ENCODE peak calls at places on chromosome 6, in nine cellular contexts. P is HEK293T; Y is brain microvascular endothelial cell; Z is endothelial cell; I is stimulated activated CD4-positive, alpha-beta T cell treated with anti-CD3 and anti-CD28 coated beads, TNF-alpha, amount 100 ng/mL, for 24 hours; H is A549; N is GM10248; W is heart left ventricle; A is CD8-positive, alpha-beta memory T cell. O is an unnamed sample.

GRCh38 chr6:156767603-156768467 is 9.3 kb upstream of the ARID1B start:
- DNase-seq in P (no peak), Y (no peak), A (no peak), W (no peak), N (peak), I (no peak), H (no peak), Z (no peak), O (no peak)

GRCh38 chr6:130406935-130407532 is 41.2 kb downstream of the TMEM200A start:
- DNase-seq in N (no peak), P (no peak), Z (no peak), I (no peak), H (no peak), W (no peak), A (no peak), Y (no peak), O (no peak)

GRCh38 chr6:113047148-113047547 is 700.0 kb downstream of the RFPL4B start:
- DNase-seq in I (no peak), P (no peak), Y (no peak), A (no peak), W (no peak), Z (no peak), H (peak), N (no peak), O (no peak)

GRCh38 chr6:79071547-79071946 is 6.5 kb downstream of the PHIP start:
- DNase-seq in N (no peak), W (no peak), P (no peak), Z (no peak), H (no peak), A (no peak), I (no peak), Y (no peak), O (no peak)

GRCh38 chr6:72151742-72152141 is 265.4 kb downstream of the RIMS1 start:
- DNase-seq in H (no peak), Y (no peak), I (no peak), A (no peak), N (no peak), W (no peak), P (no peak), Z (no peak), O (no peak)

GRCh38 chr6:41247882-41248707 is 19.9 kb downstream of the TREML4 start:
- DNase-seq in A (no peak), N (no peak), Z (no peak), P (no peak), Y (no peak), I (no peak), H (no peak), W (no peak), O (no peak)

GRCh38 chr6:26390504-26390903 is 7.6 kb downstream of the BTN2A2 start:
- DNase-seq in I (no peak), A (no peak), H (no peak), N (no peak), Y (no peak), W (no peak), Z (no peak), P (no peak), O (no peak)

GRCh38 chr6:39430968-39431523 is 108.5 kb upstream of the KCNK16 start:
- DNase-seq in I (peak), N (no peak), H (no peak), P (no peak), Z (no peak), Y (no peak), W (peak), A (no peak), O (no peak)

GRCh38 chr6:141587482-141588266 is 545.1 kb upstream of the GJE1 start:
- DNase-seq in Z (no peak), N (no peak), I (no peak), P (no peak), W (no peak), Y (peak), H (no peak), A (no peak), O (no peak)

GRCh38 chr6:111282564-111282963 is 195.3 kb downstream of the SLC16A10 start:
- DNase-seq in P (no peak), Z (no peak), H (no peak), N (no peak), W (no peak), Y (no peak), I (no peak), A (no peak), O (no peak)

GRCh38 chr6:1027795-1028569 is 283.9 kb upstream of the FOXQ1 start:
- DNase-seq in N (no peak), P (no peak), I (no peak), H (no peak), Z (no peak), A (no peak), Y (no peak), W (no peak), O (no peak)

GRCh38 chr6:2848851-2849250 is 7.2 kb upstream of the SERPINB1 start:
- DNase-seq in W (no peak), H (no peak), Y (no peak), A (peak), N (no peak), P (no peak), Z (no peak), I (peak), O (no peak)

GRCh38 chr6:167470836-167471547 is 146.1 kb downstream of the TTLL2 start:
- DNase-seq in Y (no peak), Z (no peak), P (no peak), W (no peak), N (no peak), A (no peak), H (no peak), I (no peak), O (no peak)